ENCODE peak calls at places on chromosomes 3 and 15, in four cellular contexts. C, R, T and A are unnamed samples.

GRCh38 chr3:41682996-41683395 is 278.9 kb downstream of the ULK4 start:
- DNase-seq in C (no peak), R (no peak), T (no peak), A (no peak)

GRCh38 chr15:67504061-67504460 is 16.9 kb upstream of the C15orf61 start:
- DNase-seq in C (no peak), R (no peak), T (no peak), A (no peak)

GRCh38 chr3:100797921-100798491 is 88.7 kb downstream of the TFG start:
- DNase-seq in C (no peak), R (no peak), T (no peak), A (no peak)

GRCh38 chr3:111998661-111999641 is at the start of gene TAGLN3:
- DNase-seq in C (no peak), R (no peak), T (no peak), A (no peak)

GRCh38 chr3:47802734-47803477 is at the start of gene DHX30:
- DNase-seq in C (peak; percentile 92), R (peak; percentile 94), T (peak; percentile 84), A (no peak)

GRCh38 chr3:143266512-143266911 is 146.9 kb downstream of the CHST2 start:
- DNase-seq in C (no peak), R (no peak), T (no peak), A (no peak)

GRCh38 chr3:114686624-114687023 is 392.8 kb downstream of the TIGIT start:
- DNase-seq in C (no peak), R (no peak), T (peak; percentile 23), A (no peak)

GRCh38 chr3:101873619-101874018 is 24.3 kb downstream of the NFKBIZ start:
- DNase-seq in C (no peak), R (no peak), T (no peak), A (no peak)

GRCh38 chr3:193870376-193871092 is 265.4 kb upstream of the HES1 start:
- DNase-seq in C (no peak), R (no peak), T (no peak), A (no peak)

GRCh38 chr3:122795674-122795969 is 753 bp downstream of the SLC49A4 start:
- DNase-seq in C (no peak), R (no peak), T (no peak), A (no peak)

GRCh38 chr15:63473999-63474809 is 30.2 kb upstream of the USP3 start:
- DNase-seq in C (no peak), R (no peak), T (no peak), A (peak; percentile 97)

GRCh38 chr3:157906627-157907026 is 199.6 kb downstream of the SHOX2 start:
- DNase-seq in C (no peak), R (no peak), T (no peak), A (no peak)

GRCh38 chr15:89654847-89655805 is at the start of gene KIF7:
- DNase-seq in C (peak; percentile 68), R (peak; percentile 73), T (no peak), A (no peak)

GRCh38 chr15:39896101-39896500 is 24.0 kb downstream of the GPR176 start:
- DNase-seq in C (no peak), R (no peak), T (no peak), A (no peak)

GRCh38 chr3:133832802-133833144 is 27.2 kb downstream of the SRPRB start:
- DNase-seq in C (no peak), R (no peak), T (no peak), A (no peak)

DNA sequence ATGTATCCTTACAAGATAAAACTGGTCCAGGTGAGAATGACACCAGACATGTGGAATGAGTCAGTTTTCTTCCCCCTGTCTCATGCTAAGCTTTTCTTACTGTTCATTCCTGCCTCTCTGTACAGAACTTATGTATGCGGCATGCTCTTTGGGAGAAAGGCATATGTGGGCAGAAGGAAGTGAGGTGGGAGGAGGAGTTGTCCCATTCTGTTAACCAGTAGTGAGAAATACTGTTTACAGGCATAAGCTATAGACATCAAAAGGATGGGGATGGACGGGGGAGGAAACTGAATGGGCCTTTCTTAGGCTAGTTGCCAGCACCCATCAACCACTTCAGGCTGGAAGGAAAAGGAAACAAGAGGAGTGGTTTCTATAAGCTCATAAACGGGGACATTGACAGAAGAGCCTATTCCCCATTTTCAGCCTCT is 143.6 kb upstream of the BHLHE40 start:
- DNase-seq in C (no peak), R (no peak), T (no peak), A (no peak)
- TF ChIP-seq SPI1 in C (no peak), R (no peak), T (no peak), A (no peak)

GRCh38 chr3:36991147-36991546 is 1.8 kb downstream of the EPM2AIP1 start:
- DNase-seq in C (no peak), R (no peak), T (no peak), A (no peak)
- TF ChIP-seq SPI1 in C (no peak), R (no peak), T (no peak), A (no peak)

DNA sequence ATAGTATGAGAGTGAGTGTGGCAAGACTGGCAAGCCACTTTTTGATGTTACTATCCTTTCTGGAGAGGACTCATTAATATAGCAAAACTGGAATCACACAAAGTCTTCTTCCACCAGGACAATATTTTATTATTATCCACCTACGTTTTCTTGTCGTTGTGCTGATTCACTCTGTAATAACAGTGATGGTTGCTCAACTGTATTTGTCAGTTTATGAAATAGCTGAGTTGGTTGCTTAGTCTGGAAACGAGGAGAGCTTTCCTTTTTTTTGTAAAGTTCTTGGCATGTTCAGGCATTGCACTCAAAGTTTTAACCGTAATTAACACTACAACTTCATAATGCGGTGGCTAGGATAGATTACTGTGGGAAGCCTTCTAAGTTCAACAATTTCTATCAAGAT is 131.2 kb downstream of the RAP2B start:
- DNase-seq in C (no peak), R (no peak), T (peak; percentile 41), A (no peak)
- TF ChIP-seq SPI1 in C (no peak), R (no peak), T (no peak), A (no peak)

DNA sequence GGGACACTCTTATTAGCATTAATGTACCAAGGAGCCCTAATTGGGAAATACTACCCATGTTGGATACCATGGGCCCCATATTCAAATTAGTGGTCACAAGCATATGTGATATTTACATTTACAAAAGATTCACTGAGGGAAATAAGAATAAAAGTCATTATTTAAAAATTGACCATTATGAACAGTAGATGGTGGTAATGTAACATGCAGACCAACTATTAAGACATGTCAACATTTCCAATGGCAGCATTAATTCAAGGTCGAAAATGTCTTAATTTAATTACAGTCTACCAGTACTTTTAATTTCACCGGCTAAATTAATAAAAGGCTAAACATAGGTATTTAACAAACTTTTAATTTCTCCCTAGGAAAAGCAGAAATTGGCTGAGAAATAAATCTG is 26.3 kb downstream of the NEK11 start:
- DNase-seq in C (no peak), R (no peak), T (no peak), A (no peak)
- TF ChIP-seq SPI1 in C (no peak), R (no peak), T (no peak), A (no peak)